ENCODE peak calls at places on chromosomes 6 and 20, in eight cellular contexts. W is transverse colon, K is SK-N-SH, U is HepG2, D is K562, P is HCT116, X is spleen, E is suprapubic skin. I is an unnamed sample.

GRCh38 chr6:63676412-63677114 is 41.0 kb downstream of the PHF3 start:
- DNase-seq in E (no peak), K (no peak), X (no peak), P (no peak), D (no peak), W (no peak), U (no peak), I (no peak)

GRCh38 chr20:3815703-3816315 is 4.5 kb upstream of the AP5S1 start:
- DNase-seq in E (no peak), D (no peak), P (no peak), U (no peak), X (no peak), W (no peak), K (no peak), I (no peak)

GRCh38 chr20:31543966-31544598 is 29.8 kb downstream of the HM13 start:
- DNase-seq in K (peak), U (no peak), D (no peak), W (no peak), P (no peak), E (no peak), X (no peak), I (no peak)

GRCh38 chr6:66897576-66897975 is 1190.5 kb upstream of the EYS start:
- DNase-seq in E (no peak), D (no peak), W (no peak), X (no peak), P (no peak), U (peak), K (no peak), I (no peak)

GRCh38 chr20:57391439-57392129 is 388 bp downstream of the RBM38 start:
- DNase-seq in P (no peak), E (no peak), X (peak), D (peak), U (no peak), K (peak), W (peak), I (peak)

GRCh38 chr6:159833556-159833955 is 33.5 kb downstream of the PNLDC1 start:
- DNase-seq in W (no peak), U (no peak), P (no peak), D (no peak), E (no peak), K (no peak), X (no peak), I (no peak)

GRCh38 chr20:38369387-38369786 is 23.1 kb downstream of the LBP start:
- DNase-seq in W (no peak), E (no peak), X (no peak), U (peak), P (peak), K (peak), D (peak), I (no peak)

GRCh38 chr6:41494212-41495115 is 51.7 kb upstream of the FOXP4 start:
- DNase-seq in P (no peak), U (no peak), E (no peak), K (no peak), X (no peak), D (no peak), W (no peak), I (no peak)

GRCh38 chr20:37901280-37901666 is 1.7 kb upstream of the VSTM2L start:
- DNase-seq in W (no peak), X (no peak), P (no peak), U (no peak), K (no peak), D (peak), E (no peak), I (no peak)

GRCh38 chr6:14857501-14857900 is 388.4 kb upstream of the JARID2 start:
- DNase-seq in W (peak), K (no peak), P (no peak), X (peak), D (no peak), U (no peak), E (no peak), I (peak)

DNA sequence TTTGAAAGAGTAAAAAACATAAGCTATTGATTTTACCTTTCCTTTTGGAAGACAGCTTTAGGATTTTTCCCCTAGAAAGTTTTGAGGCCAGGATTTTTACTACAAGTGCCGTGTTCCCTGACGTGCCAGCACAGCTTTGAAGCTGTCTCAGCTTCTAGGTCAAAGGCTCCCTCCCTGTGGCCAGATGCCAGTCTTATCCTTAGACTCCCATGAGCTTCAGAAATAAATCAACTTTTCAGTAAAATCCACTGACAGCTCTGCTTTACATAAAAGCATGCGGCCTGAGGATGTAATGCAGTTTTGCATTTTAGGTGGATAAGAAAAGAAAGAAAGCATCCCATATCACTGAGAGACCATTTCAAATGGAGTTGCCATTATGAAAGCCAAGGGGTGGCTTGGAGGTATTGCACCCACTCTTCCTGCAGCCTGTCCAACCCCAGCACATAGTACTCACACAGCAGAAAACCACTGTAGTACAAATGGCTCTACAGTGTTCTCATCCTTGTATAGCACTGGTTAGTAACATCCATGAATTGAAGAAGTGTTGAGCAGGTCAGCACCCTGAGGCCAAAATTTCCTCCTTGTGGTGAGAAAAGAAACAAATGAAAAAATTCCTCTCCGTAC is 15.2 kb upstream of the ATXN1 start:
- DNase-seq in X (no peak), U (no peak), K (no peak), W (no peak), D (no peak), P (no peak), E (no peak), I (no peak)
- TF ChIP-seq CTCF in X (no peak), U (no peak), K (peak), W (peak), D (peak), P (no peak), E (no peak), I (no peak)

GRCh38 chr6:26323525-26324294 is 41.3 kb upstream of the BTN3A2 start:
- DNase-seq in X (no peak), U (peak), P (no peak), W (no peak), D (no peak), K (no peak), E (no peak), I (no peak)

GRCh38 chr6:26318459-26319404 is 46.3 kb upstream of the BTN3A2 start:
- DNase-seq in W (no peak), K (no peak), D (no peak), P (no peak), X (no peak), E (no peak), U (no peak), I (no peak)

GRCh38 chr6:26319405-26320128 is 45.4 kb upstream of the BTN3A2 start:
- DNase-seq in K (no peak), D (no peak), X (no peak), W (no peak), P (no peak), E (no peak), U (no peak), I (no peak)

GRCh38 chr6:26322645-26323482 is 42.1 kb upstream of the BTN3A2 start:
- DNase-seq in E (no peak), X (no peak), W (peak), P (peak), K (peak), U (peak), D (no peak), I (no peak)

DNA sequence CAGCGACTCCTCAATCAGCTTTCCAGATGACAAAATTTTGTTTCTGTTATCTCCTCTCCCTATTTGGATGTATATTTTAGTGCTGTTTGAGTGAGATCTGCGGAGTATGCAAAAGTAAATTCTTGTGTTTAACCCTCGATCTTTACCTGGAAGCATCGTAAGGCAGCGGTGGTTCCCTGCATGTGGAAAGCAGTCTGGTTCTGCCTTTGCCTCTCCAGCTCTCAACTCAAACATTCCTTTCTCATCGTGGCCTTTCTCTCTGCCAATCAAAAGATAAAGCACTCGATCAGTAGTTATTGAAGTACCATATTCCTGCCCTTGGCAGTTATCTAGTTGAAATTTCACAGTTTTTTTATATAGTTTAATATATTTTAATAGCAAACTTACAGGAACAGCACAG is 44.0 kb upstream of the BTN3A2 start:
- DNase-seq in U (no peak), D (no peak), E (no peak), P (no peak), W (no peak), X (no peak), K (no peak), I (no peak)
- H3K4me3 ChIP-seq in U (peak), D (peak), E (no peak), P (no peak), W (no peak), X (no peak), K (no peak), I (no peak)

DNA sequence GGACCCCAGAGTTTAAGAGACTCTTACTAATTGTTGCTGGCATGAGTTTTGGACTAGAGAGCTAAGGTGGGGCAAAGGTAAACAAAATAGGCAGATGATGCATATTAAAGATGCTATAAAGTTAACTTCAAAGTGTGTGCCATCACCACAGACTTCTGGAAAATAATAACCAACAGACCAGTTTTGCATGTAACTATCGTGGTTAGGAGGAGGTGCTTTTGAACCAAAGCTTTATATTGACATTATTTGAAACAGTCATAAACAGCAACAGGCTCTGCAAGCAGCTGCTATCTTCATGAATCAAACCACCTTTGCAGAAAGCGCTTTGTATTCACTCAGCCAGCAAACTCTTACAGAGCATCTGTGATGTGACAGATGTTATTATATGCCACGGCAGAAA is 81.8 kb downstream of the CRYBG1 start:
- DNase-seq in U (no peak), D (no peak), E (no peak), X (no peak), W (no peak), P (no peak), K (no peak), I (no peak)
- TF ChIP-seq POLR2AphosphoS5 in U (no peak), D (no peak), E (no peak), X (no peak), W (no peak), P (no peak), K (no peak), I (no peak)

DNA sequence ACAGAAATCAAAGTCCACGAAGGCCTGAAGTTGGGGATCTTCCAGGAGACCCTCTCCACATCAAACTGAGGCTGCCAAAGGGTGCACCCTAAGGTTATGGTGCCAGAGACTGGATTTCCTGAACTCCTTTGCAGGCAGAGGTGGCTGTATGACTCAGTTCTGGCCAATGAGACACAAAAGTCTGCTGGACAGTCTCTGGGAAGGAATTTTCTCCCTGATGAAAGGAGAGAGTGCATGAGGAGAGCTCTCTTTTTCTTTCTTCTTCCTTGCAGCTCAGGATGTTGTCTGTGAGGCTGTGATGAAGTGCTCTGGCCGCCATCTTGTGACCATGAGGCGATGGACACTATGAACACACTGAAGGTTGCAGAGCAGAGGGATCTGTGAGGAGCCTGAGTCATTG is 85.2 kb downstream of the MDGA1 start:
- DNase-seq in D (no peak), P (no peak), E (no peak), U (no peak), W (no peak), X (no peak), K (no peak), I (no peak)
- TF ChIP-seq CTCF in D (no peak), P (no peak), E (no peak), U (no peak), W (no peak), X (no peak), K (no peak), I (no peak)

GRCh38 chr6:28586273-28586672 is 60.6 kb downstream of the GPX5 start:
- DNase-seq in X (no peak), W (no peak), D (no peak), K (no peak), U (peak), P (no peak), E (no peak), I (no peak)
- H3K4me3 ChIP-seq in X (no peak), W (no peak), D (no peak), K (peak), U (peak), P (no peak), E (peak), I (peak)

DNA sequence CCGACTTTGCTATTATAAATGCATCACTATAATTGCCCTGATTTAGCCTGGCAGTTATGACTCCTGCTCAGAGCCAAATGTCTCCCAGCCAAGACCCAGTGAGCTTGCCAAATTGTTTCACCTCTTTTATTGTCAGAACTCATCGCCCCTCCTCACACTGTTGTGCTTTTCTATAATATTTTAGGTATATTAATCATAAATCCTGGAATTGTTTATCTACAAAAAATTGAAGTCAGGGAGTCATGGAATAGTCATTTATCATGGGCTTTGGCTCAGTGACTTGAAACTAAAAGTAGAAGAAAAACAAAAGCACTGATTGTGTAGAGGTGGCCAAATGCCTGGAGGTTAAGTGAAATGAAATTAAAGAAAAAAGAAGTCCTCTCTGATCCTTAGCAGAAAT is 85.6 kb downstream of the PFDN4 start:
- DNase-seq in P (no peak), X (no peak), D (no peak), U (no peak), W (no peak), K (no peak), E (no peak), I (no peak)
- TF ChIP-seq POLR2AphosphoS5 in P (no peak), X (no peak), D (no peak), U (no peak), W (no peak), K (no peak), E (no peak), I (no peak)

GRCh38 chr6:36116066-36116465 is 14.2 kb upstream of the MAPK13 start:
- DNase-seq in K (no peak), X (no peak), W (no peak), E (no peak), D (no peak), U (no peak), P (no peak), I (no peak)

GRCh38 chr6:36116480-36116879 is 13.8 kb upstream of the MAPK13 start:
- DNase-seq in E (no peak), W (no peak), K (no peak), P (no peak), X (no peak), D (no peak), U (no peak), I (no peak)

GRCh38 chr6:36115412-36115811 is 14.9 kb upstream of the MAPK13 start:
- DNase-seq in W (no peak), K (no peak), X (peak), E (no peak), U (no peak), D (no peak), P (no peak), I (no peak)

GRCh38 chr6:36113701-36114100 is 16.6 kb upstream of the MAPK13 start:
- DNase-seq in U (no peak), W (no peak), P (no peak), D (no peak), K (no peak), X (no peak), E (no peak), I (no peak)

DNA sequence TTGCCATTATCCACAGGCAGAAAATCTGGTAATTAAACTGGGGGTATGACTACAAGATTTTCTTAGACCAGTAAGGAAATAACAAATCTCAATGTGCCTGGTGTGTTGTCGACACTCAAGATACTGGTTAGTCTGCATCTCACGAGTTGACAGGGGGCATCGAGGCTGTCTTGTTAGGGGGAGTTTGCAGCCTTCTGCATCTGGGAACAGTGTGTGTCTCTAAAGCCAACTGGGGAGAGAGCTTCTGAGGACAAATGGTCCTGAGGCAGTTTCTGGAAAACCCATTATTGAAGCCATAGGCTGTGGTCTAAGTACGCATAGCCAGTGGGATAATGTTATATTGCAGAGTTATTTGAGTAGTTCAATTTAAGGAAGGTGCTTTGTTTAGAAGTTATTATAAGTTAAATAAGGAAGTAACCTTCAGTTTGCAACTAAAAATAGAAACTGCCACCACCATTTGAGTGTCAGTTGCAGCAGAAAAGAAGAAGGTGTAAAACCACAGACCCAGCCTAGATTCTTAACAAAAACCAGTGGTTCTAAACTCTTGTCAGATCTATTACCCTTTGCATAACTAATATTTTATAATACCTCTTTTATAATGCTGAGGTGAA is 15.4 kb upstream of the MAPK13 start:
- DNase-seq in D (no peak), U (no peak), K (no peak), X (no peak), E (no peak), W (no peak), P (no peak), I (no peak)
- TF ChIP-seq CTCF in D (no peak), U (no peak), K (no peak), X (no peak), E (no peak), W (no peak), P (no peak), I (no peak)